ENCODE peak calls at places on chromosomes 4 and X, in four cellular contexts. One of them, this sample, is unnamed.

GRCh38 chrX:40373025-40373424 is 207.7 kb upstream of the ATP6AP2 start:
- DNase-seq in retina: no peak
- DNase-seq in BJ: no peak
- DNase-seq in LNCaP clone FGC: no peak
- DNase-seq in this sample: no peak

GRCh38 chr4:88659061-88659889 is 38.4 kb downstream of the NAP1L5 start:
- DNase-seq in retina: peak
- DNase-seq in BJ: no peak
- DNase-seq in LNCaP clone FGC: peak
- DNase-seq in this sample: peak

GRCh38 chrX:38127961-38128360 is 92.7 kb downstream of the SRPX start:
- DNase-seq in BJ: no peak
- DNase-seq in retina: no peak
- DNase-seq in LNCaP clone FGC: no peak
- DNase-seq in this sample: no peak

GRCh38 chrX:19785647-19786046 is 101.8 kb downstream of the SH3KBP1 start:
- DNase-seq in retina: no peak
- DNase-seq in BJ: no peak
- DNase-seq in LNCaP clone FGC: no peak
- DNase-seq in this sample: no peak

GRCh38 chrX:124217289-124218251 is 114.9 kb upstream of the TEX13D start:
- DNase-seq in BJ: no peak
- DNase-seq in LNCaP clone FGC: no peak
- DNase-seq in retina: peak
- DNase-seq in this sample: no peak

GRCh38 chr4:140286503-140286902 is 86.9 kb upstream of the SCOC start:
- DNase-seq in retina: peak
- DNase-seq in BJ: no peak
- DNase-seq in LNCaP clone FGC: no peak
- DNase-seq in this sample: no peak

GRCh38 chrX:8971116-8971515 is 62.8 kb downstream of the FAM9B start:
- DNase-seq in LNCaP clone FGC: peak
- DNase-seq in retina: no peak
- DNase-seq in BJ: no peak
- DNase-seq in this sample: no peak

GRCh38 chrX:150486011-150486410 is 82.4 kb upstream of the MTM1 start:
- DNase-seq in BJ: no peak
- DNase-seq in LNCaP clone FGC: peak
- DNase-seq in retina: peak
- DNase-seq in this sample: peak

GRCh38 chr4:116925900-116926457 is 159.4 kb downstream of the TRAM1L1 start:
- DNase-seq in BJ: no peak
- DNase-seq in LNCaP clone FGC: no peak
- DNase-seq in retina: peak
- DNase-seq in this sample: peak

GRCh38 chrX:5936438-5936837 is 292.2 kb downstream of the NLGN4X start:
- DNase-seq in LNCaP clone FGC: no peak
- DNase-seq in retina: no peak
- DNase-seq in BJ: peak
- DNase-seq in this sample: no peak